ENCODE peak calls at places on chromosomes 5 and 9, in four cellular contexts. J is RWPE1; N is activated effector memory CD4-positive, alpha-beta T cell treated with Interleukin-2 at 50 U/mL for 16 hours; O is nephron progenitor cell. E is an unnamed sample.

GRCh38 chr9:24832307-24832706 is 286.6 kb upstream of the IZUMO3 start:
- DNase-seq in J (peak), N (no peak), O (peak), E (no peak)

GRCh38 chr9:76512826-76513225 is 53.8 kb downstream of the GCNT1 start:
- DNase-seq in J (no peak), N (no peak), O (no peak), E (no peak)

GRCh38 chr9:121612511-121612998 is 38.9 kb upstream of the DAB2IP start:
- DNase-seq in J (peak), N (no peak), O (no peak), E (peak)

GRCh38 chr9:7762600-7762999 is 37.0 kb downstream of the DMAC1 start:
- DNase-seq in J (no peak), N (no peak), O (no peak), E (no peak)

GRCh38 chr5:157971466-157972324 is 112.8 kb upstream of the CLINT1 start:
- DNase-seq in J (no peak), N (no peak), O (peak), E (no peak)

GRCh38 chr5:150612905-150613670 is 27.4 kb upstream of the SYNPO start:
- DNase-seq in J (no peak), N (no peak), O (no peak), E (no peak)

GRCh38 chr5:57735754-57736153 is 253.1 kb upstream of the ACTBL2 start:
- DNase-seq in J (peak), N (no peak), O (no peak), E (no peak)

GRCh38 chr5:74510476-74510875 is 130.1 kb downstream of the ENC1 start:
- DNase-seq in J (no peak), N (no peak), O (no peak), E (no peak)

GRCh38 chr9:83451308-83451707 is 86.9 kb downstream of the FRMD3 start:
- DNase-seq in J (no peak), N (no peak), O (no peak), E (no peak)

GRCh38 chr5:10726913-10727517 is 34.0 kb downstream of the DAP start:
- DNase-seq in J (no peak), N (no peak), O (no peak), E (no peak)

GRCh38 chr5:73482383-73483193 is 15.7 kb upstream of the BTF3 start:
- DNase-seq in J (no peak), N (no peak), O (no peak), E (no peak)

GRCh38 chr9:34195143-34195542 is 16.3 kb downstream of the UBAP1 start:
- DNase-seq in J (no peak), N (no peak), O (no peak), E (no peak)

GRCh38 chr5:135544666-135545045 is 8.9 kb upstream of the NEUROG1 start:
- DNase-seq in J (no peak), N (no peak), O (peak), E (no peak)

GRCh38 chr5:52943808-52944207 is 45.3 kb upstream of the ITGA2 start:
- DNase-seq in J (no peak), N (no peak), O (no peak), E (no peak)

GRCh38 chr5:1776831-1777230 is 22.8 kb downstream of the MRPL36 start:
- DNase-seq in J (no peak), N (no peak), O (no peak), E (no peak)

GRCh38 chr5:166595274-166595951 is 1696.0 kb upstream of the WWC1 start:
- DNase-seq in J (no peak), N (no peak), O (no peak), E (no peak)

GRCh38 chr5:76402880-76403712 is at the start of gene IQGAP2:
- DNase-seq in J (peak), N (peak), O (peak), E (no peak)

GRCh38 chr5:665541-665955 is 27.6 kb downstream of the TPPP start:
- DNase-seq in J (no peak), N (no peak), O (no peak), E (no peak)

E was measured in epithelial cell of prostate.